ENCODE peak calls at places on chromosomes 11 and 22, in four cellular contexts. I is K562, Y is GM12878, L is HepG2. C is an unnamed sample.

GRCh38 chr11:66728760-66729385 is at the start of gene SPTBN2:
- DNase-seq in I (peak), Y (no peak), L (no peak), C (peak)

GRCh38 chr11:108959124-108959761 is 294.4 kb downstream of the DDX10 start:
- DNase-seq in I (no peak), Y (no peak), L (no peak), C (no peak)

GRCh38 chr22:41951898-41952474 is at the start of gene SMIM45:
- DNase-seq in I (no peak), Y (no peak), L (no peak), C (peak)

GRCh38 chr11:118295834-118296454 is 8.6 kb upstream of the CD3E start:
- DNase-seq in I (peak), Y (no peak), L (peak), C (no peak)

GRCh38 chr11:69330330-69330729 is 36.4 kb downstream of the MYEOV start:
- DNase-seq in I (no peak), Y (no peak), L (no peak), C (no peak)

GRCh38 chr11:48093795-48094642 is 113.7 kb downstream of the PTPRJ start:
- DNase-seq in I (no peak), Y (no peak), L (peak), C (no peak)

GRCh38 chr22:30279389-30279788 is 9.9 kb downstream of the CASTOR1 start:
- DNase-seq in I (no peak), Y (no peak), L (no peak), C (no peak)

GRCh38 chr22:29306175-29306829 is at the start of gene GAS2L1:
- DNase-seq in I (peak), Y (no peak), L (peak), C (peak)

GRCh38 chr22:46085831-46086576 is 64.3 kb upstream of the PPARA start:
- DNase-seq in I (peak), Y (no peak), L (no peak), C (no peak)
- TF ChIP-seq NR2C2 in I (no peak), Y (no peak), L (no peak), C (no peak)

GRCh38 chr11:112017538-112017937 is 7.7 kb upstream of the DLAT start:
- DNase-seq in I (no peak), Y (no peak), L (peak), C (no peak)
- TF ChIP-seq CREB1 in I (no peak), Y (no peak), L (peak), C (no peak)

GRCh38 chr11:8219257-8220021 is 44.2 kb downstream of the LMO1 start:
- DNase-seq in I (peak), Y (no peak), L (peak), C (peak)
- TF ChIP-seq NR2C2 in I (no peak), Y (no peak), L (no peak), C (no peak)

DNA sequence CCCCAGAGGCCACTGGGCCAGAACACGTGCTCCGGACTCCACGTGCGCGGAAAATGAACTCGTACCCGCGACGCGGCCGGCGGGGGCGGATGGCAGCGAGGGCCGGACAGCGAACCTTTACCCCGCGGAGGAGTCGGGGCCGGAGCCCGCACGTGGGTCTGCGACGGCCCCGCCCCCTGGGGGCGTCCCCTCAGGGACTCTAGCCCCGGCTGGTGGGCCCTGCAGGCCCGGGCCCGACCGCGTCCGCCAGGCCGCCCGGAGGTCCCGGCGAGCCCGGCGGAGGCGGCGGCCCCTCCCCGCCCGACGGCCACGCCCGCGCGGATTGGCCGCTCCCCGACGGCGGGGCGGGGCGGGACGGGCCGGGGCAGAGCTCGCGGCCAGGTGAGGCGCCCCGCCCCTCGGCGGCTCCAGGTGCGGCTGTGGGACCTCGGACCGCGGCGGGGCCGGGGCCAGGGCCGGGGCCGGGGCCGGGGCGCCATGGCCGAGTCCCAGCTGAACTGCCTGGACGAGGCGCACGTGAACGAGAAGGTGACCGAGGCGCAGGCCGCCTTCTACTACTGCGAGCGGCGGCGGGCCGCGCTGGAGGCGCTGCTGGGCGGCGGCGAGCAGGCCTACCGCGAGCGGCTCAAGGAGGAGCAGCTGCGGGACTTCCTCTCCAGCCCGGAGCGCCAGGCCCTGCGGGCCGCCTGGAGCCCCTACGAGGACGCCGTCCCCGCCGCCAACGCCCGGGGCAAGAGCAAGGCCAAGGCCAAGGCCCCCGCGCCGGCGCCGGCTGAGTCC is at the start of gene FAM83F:
- DNase-seq in I (no peak), Y (no peak), L (no peak), C (peak)
- TF ChIP-seq CREB1 in I (no peak), Y (no peak), L (no peak), C (peak)

GRCh38 chr11:70526116-70527045 is 128.1 kb downstream of the CTTN start:
- DNase-seq in I (no peak), Y (no peak), L (no peak), C (no peak)
- TF ChIP-seq NR2C2 in I (no peak), Y (no peak), L (no peak), C (no peak)

GRCh38 chr11:8250446-8250845 is 13.2 kb downstream of the LMO1 start:
- DNase-seq in I (no peak), Y (no peak), L (no peak), C (peak)
- TF ChIP-seq CREB1 in I (no peak), Y (no peak), L (no peak), C (no peak)

C was measured in WTC11.